ENCODE peak calls at places on chromosomes 5 and 9, in four cellular contexts. Y, V, L and U are unnamed samples.
A peak's percentile ranks its signal among the peaks of the same experiment; 100 is the strongest.

GRCh38 chr9:126491256-126491879 is 122.4 kb upstream of the LMX1B start:
- DNase-seq in Y (peak; percentile 35), V (no peak), L (no peak), U (no peak)

GRCh38 chr9:91939953-91940352 is 10.1 kb downstream of the ROR2 start:
- DNase-seq in Y (no peak), V (no peak), L (no peak), U (no peak)

GRCh38 chr9:137095664-137096517 is 9.1 kb downstream of the MAN1B1 start:
- DNase-seq in Y (no peak), V (no peak), L (no peak), U (no peak)

GRCh38 chr5:79081779-79082178 is 12.2 kb downstream of the BHMT2 start:
- DNase-seq in Y (no peak), V (no peak), L (no peak), U (no peak)

GRCh38 chr9:98521141-98521540 is 187.6 kb downstream of the GABBR2 start:
- DNase-seq in Y (no peak), V (peak; percentile 9), L (no peak), U (no peak)

GRCh38 chr5:33507426-33507825 is 66.7 kb downstream of the TARS1 start:
- DNase-seq in Y (no peak), V (no peak), L (no peak), U (no peak)

GRCh38 chr9:104921067-104921741 is 6.8 kb downstream of the ABCA1 start:
- DNase-seq in Y (no peak), V (no peak), L (no peak), U (no peak)

GRCh38 chr5:149990518-149991376 is 9.7 kb downstream of the TIGD6 start:
- DNase-seq in Y (peak; percentile 76), V (no peak), L (peak; percentile 55), U (no peak)

GRCh38 chr9:71121275-71122168 is at the start of gene TRPM3:
- DNase-seq in Y (no peak), V (no peak), L (no peak), U (no peak)

GRCh38 chr5:127801751-127802476 is 98.7 kb downstream of the CCDC192 start:
- DNase-seq in Y (no peak), V (no peak), L (no peak), U (no peak)

GRCh38 chr5:123093279-123094226 is 4.5 kb downstream of the PRDM6 start:
- DNase-seq in Y (peak; percentile 53), V (no peak), L (no peak), U (no peak)

GRCh38 chr9:110142253-110142652 is 65.7 kb downstream of the C9orf152 start:
- DNase-seq in Y (no peak), V (no peak), L (no peak), U (no peak)

GRCh38 chr5:132662925-132663770 is 5.2 kb downstream of the IL13 start:
- DNase-seq in Y (no peak), V (no peak), L (no peak), U (no peak)

GRCh38 chr5:77305222-77305846 is 94.9 kb downstream of the PDE8B start:
- DNase-seq in Y (no peak), V (no peak), L (no peak), U (no peak)

GRCh38 chr9:91766301-91766700 is 183.7 kb downstream of the ROR2 start:
- DNase-seq in Y (no peak), V (no peak), L (no peak), U (no peak)

GRCh38 chr5:104628906-104629305 is 1066.3 kb upstream of the NUDT12 start:
- DNase-seq in Y (no peak), V (no peak), L (no peak), U (no peak)

GRCh38 chr9:130327781-130328348 is 62.3 kb downstream of the HMCN2 start:
- DNase-seq in Y (no peak), V (no peak), L (no peak), U (peak; percentile 60)

GRCh38 chr5:91369480-91369879 is 13.6 kb downstream of the ARRDC3 start:
- DNase-seq in Y (no peak), V (no peak), L (no peak), U (no peak)

GRCh38 chr5:76953551-76954382 is 922 bp downstream of the CRHBP start:
- DNase-seq in Y (no peak), V (no peak), L (no peak), U (peak; percentile 9)

GRCh38 chr9:87214991-87215390 is 267.7 kb upstream of the GAS1 start:
- DNase-seq in Y (no peak), V (no peak), L (no peak), U (no peak)

GRCh38 chr9:115633099-115633498 is 515.1 kb upstream of the TNC start:
- DNase-seq in Y (no peak), V (peak; percentile 61), L (no peak), U (no peak)

GRCh38 chr5:145237843-145238242 is 597.3 kb downstream of the PRELID2 start:
- DNase-seq in Y (no peak), V (no peak), L (no peak), U (no peak)

GRCh38 chr9:123763910-123764588 is 165.9 kb downstream of the DENND1A start:
- DNase-seq in Y (no peak), V (peak; percentile 64), L (no peak), U (no peak)

GRCh38 chr9:93187047-93187446 is 3.1 kb downstream of the WNK2 start:
- DNase-seq in Y (no peak), V (no peak), L (no peak), U (peak; percentile 88)

DNA sequence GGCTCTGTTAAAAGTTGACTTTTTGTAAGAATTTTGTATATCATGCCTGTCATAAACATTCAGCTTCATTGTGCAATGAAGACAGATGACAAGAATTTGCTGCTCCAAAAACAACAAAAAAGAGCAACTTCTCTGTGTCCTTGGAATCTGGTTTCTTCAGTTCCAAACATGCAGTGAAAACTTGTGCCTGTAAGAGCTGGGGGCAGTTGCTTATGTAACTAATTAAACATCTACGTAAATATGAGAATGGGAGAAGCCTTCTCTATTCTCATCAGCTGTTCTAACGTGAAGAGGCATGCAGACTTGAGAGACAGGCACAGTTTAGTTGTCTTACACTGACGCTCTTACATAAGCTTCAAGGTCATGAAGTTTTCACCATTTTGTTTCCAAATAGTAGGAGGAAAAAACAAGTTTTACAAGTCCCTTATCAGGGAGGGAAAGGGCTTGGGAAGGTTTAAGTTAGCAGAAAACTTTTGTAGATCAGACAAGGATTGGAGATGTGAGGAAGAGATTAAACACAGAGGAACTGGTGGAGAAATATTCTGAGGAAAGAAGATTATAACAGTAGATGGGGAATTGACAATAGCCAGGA is 170.4 kb downstream of the RFK start:
- DNase-seq in Y (no peak), V (no peak), L (no peak), U (no peak)
- H3K4me3 ChIP-seq in Y (no peak overlapping the region), V (no peak overlapping the region), L (no peak overlapping the region), U (no peak overlapping the region)

GRCh38 chr5:90263102-90263501 is 146.5 kb downstream of the CETN3 start:
- DNase-seq in Y (no peak), V (no peak), L (no peak), U (no peak)

DNA sequence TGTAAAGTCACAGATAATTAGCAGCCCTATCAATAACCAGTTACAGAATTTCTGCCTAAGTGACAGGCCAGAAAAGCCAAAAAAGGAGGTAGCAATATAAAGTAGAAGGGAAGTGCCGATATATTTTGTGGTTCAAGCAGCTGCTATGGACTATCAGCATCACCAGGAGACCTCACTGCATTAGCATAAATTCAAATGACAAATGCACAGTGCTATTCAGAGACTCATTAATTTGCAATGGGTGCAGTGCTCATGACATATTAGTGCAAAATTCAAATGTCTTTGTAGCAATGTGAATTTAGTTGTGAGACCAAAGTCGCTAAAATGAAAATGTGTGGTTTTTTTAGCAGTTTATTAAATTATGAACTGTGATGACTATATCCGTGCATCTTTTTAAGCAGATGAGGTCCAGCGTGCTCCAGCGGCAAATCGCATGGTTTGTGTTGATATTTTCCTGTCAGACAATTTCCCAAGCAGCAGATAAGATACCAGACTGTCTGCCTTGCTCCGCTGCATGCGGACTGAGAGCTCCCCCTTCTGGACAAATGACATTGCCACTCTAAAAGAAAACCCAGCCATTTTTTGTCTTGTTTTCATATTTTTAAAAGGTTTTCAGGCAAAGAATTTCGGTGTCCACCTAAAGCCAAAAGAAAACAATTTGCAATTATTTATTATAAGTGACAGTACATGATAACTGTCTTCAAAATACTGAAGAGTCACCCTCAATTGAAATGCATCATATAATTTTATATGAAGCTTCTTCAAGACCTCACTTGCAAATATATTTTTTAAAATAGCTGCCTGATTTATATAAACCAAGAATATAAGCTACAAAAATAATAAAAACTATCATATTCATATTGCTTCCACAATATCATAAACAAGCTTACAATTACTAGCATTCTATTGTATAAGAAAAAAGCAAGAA is 144.4 kb downstream of the CETN3 start:
- DNase-seq in Y (peak; percentile 67), V (no peak), L (peak; percentile 53), U (peak; percentile 51)
- H3K4me3 ChIP-seq in Y (no peak overlapping the region), V (no peak overlapping the region), L (no peak overlapping the region), U (no peak overlapping the region)

DNA sequence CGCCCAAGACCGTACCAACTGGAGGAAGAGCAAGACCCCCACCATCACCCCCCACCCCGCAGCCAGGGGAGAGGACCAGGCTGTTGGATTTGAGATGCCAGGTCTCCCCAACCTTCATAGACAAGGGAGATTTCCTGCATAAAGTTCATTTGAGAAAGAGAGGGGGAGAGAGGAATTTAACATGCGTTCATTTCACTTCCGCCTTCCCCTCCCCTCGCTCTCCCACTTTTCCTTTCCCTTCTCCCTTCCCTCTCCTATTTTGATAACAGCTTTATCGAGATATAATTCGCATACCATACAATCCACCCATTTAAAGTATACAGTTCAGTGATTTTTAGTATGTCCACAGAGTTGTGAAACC is 4.2 kb upstream of the NKX2-5 start:
- DNase-seq in Y (no peak), V (no peak), L (no peak), U (no peak)
- H3K4me3 ChIP-seq in Y (no peak overlapping the region), V (no peak overlapping the region), L (no peak overlapping the region), U (peak overlapping the region; percentile 47)

GRCh38 chr5:146516151-146516475 is at the start of gene GPR151:
- DNase-seq in Y (no peak), V (no peak), L (no peak), U (no peak)
- H3K4me3 ChIP-seq in Y (no peak within 1 kb of the TSS), V (no peak within 1 kb of the TSS), L (no peak within 1 kb of the TSS), U (no peak within 1 kb of the TSS)

GRCh38 chr5:66960373-66961137 is 236.0 kb downstream of the CD180 start:
- DNase-seq in Y (no peak), V (no peak), L (no peak), U (no peak)
- H3K4me3 ChIP-seq in Y (peak overlapping the region; percentile 51), V (peak overlapping the region; percentile 28), L (peak overlapping the region; percentile 72), U (peak overlapping the region; percentile 42)

GRCh38 chr5:131649160-131649559 is 14.1 kb upstream of the RAPGEF6 start:
- DNase-seq in Y (no peak), V (no peak), L (no peak), U (no peak)

GRCh38 chr5:131659290-131659689 is 24.3 kb upstream of the RAPGEF6 start:
- DNase-seq in Y (no peak), V (no peak), L (no peak), U (no peak)

GRCh38 chr5:131659841-131660240 is 24.8 kb upstream of the RAPGEF6 start:
- DNase-seq in Y (no peak), V (no peak), L (no peak), U (no peak)

GRCh38 chr5:131654309-131654708 is 19.3 kb upstream of the RAPGEF6 start:
- DNase-seq in Y (no peak), V (no peak), L (no peak), U (no peak)
- H3K4me3 ChIP-seq in Y (no peak overlapping the region), V (no peak overlapping the region), L (no peak overlapping the region), U (no peak overlapping the region)

GRCh38 chr5:115815006-115815692 is 1.3 kb downstream of the CDO1 start:
- DNase-seq in Y (no peak), V (no peak), L (no peak), U (no peak)
- H3K4me3 ChIP-seq in Y (peak overlapping the region; percentile 65), V (no peak overlapping the region), L (peak overlapping the region; percentile 77), U (peak overlapping the region; percentile 39)

GRCh38 chr9:1880038-1880565 is 135.0 kb upstream of the SMARCA2 start:
- DNase-seq in Y (no peak), V (no peak), L (no peak), U (no peak)
- H3K4me3 ChIP-seq in Y (peak overlapping the region; percentile 10), V (no peak overlapping the region), L (no peak overlapping the region), U (no peak overlapping the region)